ENCODE peak calls at places on chromosomes 7 and 10, in six cellular contexts. L is cardiac fibroblast, D is endothelial cell, Y is left ventricle myocardium inferior, T is AG04450, V is mesothelial cell of epicardium. M is an unnamed sample.

GRCh38 chr7:74501298-74501697 is 47.6 kb downstream of the GTF2IRD1 start:
- DNase-seq in L (no peak), D (no peak), T (no peak), Y (peak), V (no peak), M (no peak)

GRCh38 chr7:2870471-2870941 is 26.4 kb upstream of the GNA12 start:
- DNase-seq in V (no peak), T (no peak), L (peak), D (peak), Y (peak), M (no peak)

GRCh38 chr10:95121904-95122303 is 52.6 kb upstream of the CYP2C8 start:
- DNase-seq in L (peak), Y (no peak), V (no peak), T (peak), D (no peak), M (no peak)

GRCh38 chr7:13067036-13067435 is 379.6 kb downstream of the ARL4A start:
- DNase-seq in T (no peak), V (no peak), D (no peak), L (no peak), Y (no peak), M (no peak)

GRCh38 chr10:119391430-119392313 is 150.8 kb downstream of the RGS10 start:
- DNase-seq in V (no peak), Y (no peak), T (no peak), D (no peak), L (peak), M (no peak)

GRCh38 chr10:14474656-14475055 is 143.9 kb upstream of the FRMD4A start:
- DNase-seq in L (peak), V (no peak), T (no peak), Y (peak), D (no peak), M (no peak)

GRCh38 chr7:17626215-17626614 is 314.1 kb downstream of the SNX13 start:
- DNase-seq in T (no peak), D (no peak), Y (no peak), V (no peak), L (no peak), M (no peak)

GRCh38 chr10:114239117-114239993 is at the start of gene VWA2:
- DNase-seq in D (peak), T (no peak), V (peak), Y (peak), L (no peak), M (no peak)

GRCh38 chr7:157312941-157313340 is 23.9 kb upstream of the DNAJB6 start:
- DNase-seq in Y (no peak), T (no peak), D (no peak), L (no peak), V (no peak), M (no peak)

GRCh38 chr7:80480566-80480965 is 31.3 kb downstream of the GNAT3 start:
- DNase-seq in D (no peak), L (no peak), T (no peak), Y (no peak), V (no peak), M (no peak)

GRCh38 chr10:58641095-58641531 is 128.4 kb downstream of the BICC1 start:
- DNase-seq in L (peak), D (no peak), T (peak), Y (no peak), V (no peak), M (no peak)

GRCh38 chr7:140478361-140479061 is 794 bp downstream of the MKRN1 start:
- DNase-seq in V (peak), T (no peak), L (peak), D (peak), Y (peak), M (no peak)

GRCh38 chr10:19815478-19816419 is 483 bp upstream of the PLXDC2 start:
- DNase-seq in L (peak), Y (peak), T (peak), V (peak), D (peak), M (peak)

GRCh38 chr10:28987555-28988320 is 301.1 kb upstream of the LYZL1 start:
- DNase-seq in D (no peak), Y (no peak), V (no peak), T (no peak), L (no peak), M (no peak)

GRCh38 chr7:143398616-143399015 is 10.0 kb downstream of the EPHA1 start:
- DNase-seq in V (no peak), T (no peak), L (no peak), Y (no peak), D (no peak), M (no peak)

GRCh38 chr7:122380993-122381392 is 76.4 kb upstream of the FEZF1 start:
- DNase-seq in V (no peak), T (no peak), D (no peak), Y (no peak), L (no peak), M (no peak)

GRCh38 chr7:144513332-144513731 is 109.8 kb upstream of the NOBOX start:
- DNase-seq in V (no peak), L (peak), Y (no peak), D (peak), T (no peak), M (no peak)

GRCh38 chr7:25857376-25858067 is 294.5 kb upstream of the NFE2L3 start:
- DNase-seq in Y (no peak), T (no peak), D (peak), L (peak), V (no peak), M (no peak)

GRCh38 chr10:53108317-53108934 is 335.8 kb upstream of the MBL2 start:
- DNase-seq in Y (no peak), V (no peak), D (no peak), T (no peak), L (no peak), M (no peak)

GRCh38 chr10:112137381-112137987 is 46.1 kb downstream of the GPAM start:
- DNase-seq in T (peak), D (peak), V (peak), Y (peak), L (peak), M (peak)

GRCh38 chr10:123035467-123036086 is 26.8 kb downstream of the ACADSB start:
- DNase-seq in D (no peak), T (no peak), L (no peak), Y (no peak), V (no peak), M (no peak)

GRCh38 chr10:44416976-44417375 is 32.1 kb upstream of the CXCL12 start:
- DNase-seq in L (no peak), T (no peak), Y (no peak), D (no peak), V (no peak), M (no peak)

GRCh38 chr7:30049173-30049572 is 21.0 kb downstream of the PLEKHA8 start:
- DNase-seq in Y (no peak), T (no peak), V (no peak), D (no peak), L (no peak), M (no peak)

GRCh38 chr7:44740040-44740439 is 8.6 kb upstream of the ZMIZ2 start:
- DNase-seq in Y (no peak), L (no peak), V (no peak), D (no peak), T (no peak), M (no peak)

GRCh38 chr10:65194131-65194530 is 1672.9 kb downstream of the REEP3 start:
- DNase-seq in D (no peak), T (no peak), V (no peak), Y (no peak), L (peak), M (no peak)

GRCh38 chr7:155002411-155003214 is at the start of gene PAXIP1:
- DNase-seq in V (peak), T (no peak), Y (peak), L (no peak), D (peak), M (peak)

GRCh38 chr10:132371641-132372081 is 25.3 kb upstream of the PWWP2B start:
- DNase-seq in Y (no peak), L (no peak), D (no peak), T (no peak), V (peak), M (no peak)

GRCh38 chr7:118352854-118353453 is 128.4 kb downstream of the ANKRD7 start:
- DNase-seq in V (no peak), Y (no peak), D (no peak), T (no peak), L (peak), M (no peak)

DNA sequence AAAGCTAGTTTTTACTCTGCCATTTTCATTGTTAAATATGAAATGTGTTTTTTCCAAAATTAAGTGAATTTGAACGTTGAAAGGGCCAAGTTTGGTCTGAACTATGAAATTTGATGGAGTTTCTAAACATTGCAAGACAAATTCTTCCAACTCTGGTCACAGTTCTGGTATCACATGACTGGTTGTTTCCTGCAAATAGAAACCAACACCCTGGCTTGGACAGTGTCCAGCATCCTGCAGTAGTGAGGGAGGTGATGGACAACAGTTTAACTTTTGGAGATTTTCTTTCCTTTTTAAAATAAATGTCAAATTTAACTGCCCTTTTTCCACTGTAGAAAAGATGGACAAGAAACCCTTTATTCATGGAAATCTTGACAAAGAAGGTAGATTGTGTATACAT is 54.8 kb upstream of the AGBL3 start:
- DNase-seq in V (no peak), D (no peak), T (no peak), L (peak), Y (peak), M (no peak)
- TF ChIP-seq CTCF in V (no peak), D (no peak), T (no peak), L (no peak), Y (no peak), M (no peak)

DNA sequence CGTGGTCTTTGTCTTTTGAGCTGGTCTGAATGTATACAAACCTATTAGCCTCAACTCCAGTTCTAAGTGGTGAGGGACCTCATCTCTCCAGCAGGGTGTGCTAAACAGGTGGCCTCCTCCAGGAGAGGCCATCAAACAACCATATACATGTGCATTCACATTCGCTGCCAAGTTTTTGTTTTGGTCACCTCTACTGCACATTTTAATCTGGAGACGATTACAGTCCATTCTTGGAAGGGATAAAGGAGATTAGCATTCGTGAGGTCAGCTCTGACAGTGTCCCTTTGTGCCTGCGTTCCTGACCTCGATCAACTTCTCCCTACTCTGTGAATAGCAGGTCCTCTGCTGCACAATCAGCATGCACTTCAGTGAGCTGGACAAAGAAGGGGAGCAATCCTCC is 60.8 kb downstream of the RHOBTB1 start:
- DNase-seq in D (peak), Y (no peak), L (peak), T (no peak), V (no peak), M (no peak)
- TF ChIP-seq CTCF in D (peak), Y (peak), L (peak), T (peak), V (no peak), M (no peak)

GRCh38 chr10:104080762-104081161 is 4.9 kb downstream of the COL17A1 start:
- DNase-seq in T (no peak), D (no peak), Y (no peak), L (peak), V (no peak), M (no peak)
- TF ChIP-seq CTCF in T (peak), D (peak), Y (peak), L (peak), V (no peak), M (peak)

DNA sequence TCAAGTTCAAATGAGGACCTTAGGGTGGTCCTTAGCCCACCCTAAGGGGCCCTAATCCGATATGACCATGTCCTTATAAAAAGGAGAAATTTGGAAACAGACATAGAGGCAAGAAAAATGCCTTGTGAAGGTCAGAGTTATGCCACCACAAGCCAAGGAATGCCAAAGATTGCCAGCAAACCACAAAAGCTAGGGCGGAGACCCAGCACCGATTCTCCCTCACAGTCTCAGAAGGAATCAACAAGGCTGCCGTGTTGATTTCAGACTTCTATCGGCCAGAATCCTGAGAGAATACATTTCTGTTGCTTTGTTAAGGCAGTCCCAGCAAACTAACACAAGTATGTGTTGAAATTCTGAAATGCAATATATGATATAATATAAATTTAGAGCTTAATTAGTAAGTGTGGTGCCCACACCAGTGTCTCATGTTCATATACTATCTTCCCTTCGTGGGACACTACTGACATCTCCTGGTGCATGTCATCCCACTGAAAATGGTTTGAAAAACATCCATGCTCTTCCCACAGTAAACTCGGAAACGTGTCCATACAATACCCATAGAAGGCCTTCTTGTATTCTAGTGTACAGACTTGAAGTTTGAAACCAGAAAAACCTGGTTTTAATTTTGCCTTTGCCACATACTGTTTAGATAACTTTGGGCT is 349.0 kb downstream of the TNS3 start:
- DNase-seq in D (no peak), T (no peak), V (no peak), Y (no peak), L (no peak), M (no peak)
- TF ChIP-seq CTCF in D (no peak), T (no peak), V (no peak), Y (peak), L (no peak), M (no peak)

GRCh38 chr10:124991872-124992271 is 49.9 kb downstream of the ZRANB1 start:
- DNase-seq in V (no peak), Y (no peak), L (no peak), D (no peak), T (no peak), M (no peak)
- TF ChIP-seq CTCF in V (no peak), Y (no peak), L (no peak), D (no peak), T (no peak), M (no peak)

GRCh38 chr10:67296926-67297325 is 371.1 kb downstream of the LRRTM3 start:
- DNase-seq in D (no peak), T (no peak), L (no peak), V (no peak), Y (no peak), M (no peak)
- TF ChIP-seq CTCF in D (no peak), T (no peak), L (no peak), V (no peak), Y (no peak), M (no peak)

M was measured in natural killer cell.